ENCODE peak calls at places on chromosomes 12 and 14, in eight cellular contexts. T is nephron progenitor cell; I is Daoy; A is frontal cortex; M is activated B cell treated with CpG ODN at 0.5 μM for 24 hours; K is stimulated activated CD8-positive, alpha-beta memory T cell treated with anti-CD3 and anti-CD28 coated beads, Interleukin-7, amount 100 ng/mL, for 24 hours; J is AG09309; S is HuH-7.5. N is an unnamed sample.

GRCh38 chr12:1500095-1500801 is 94.1 kb downstream of the FBXL14 start:
- DNase-seq in T (no peak), M (no peak), S (no peak), K (no peak), J (no peak), A (no peak), I (peak), N (no peak)

GRCh38 chr14:90775441-90775840 is 40.8 kb downstream of the TTC7B start:
- DNase-seq in A (no peak), M (no peak), S (no peak), K (no peak), J (no peak), I (no peak), T (no peak), N (no peak)

GRCh38 chr14:75249251-75249957 is 29.2 kb upstream of the FOS start:
- DNase-seq in A (no peak), M (peak), I (peak), S (no peak), K (peak), J (no peak), T (no peak), N (no peak)

GRCh38 chr14:51554953-51555352 is 96.8 kb upstream of the FRMD6 start:
- DNase-seq in T (no peak), A (no peak), I (peak), M (no peak), S (no peak), K (no peak), J (no peak), N (no peak)

GRCh38 chr14:64580451-64580850 is 30.7 kb downstream of the PPP1R36 start:
- DNase-seq in K (no peak), T (no peak), I (no peak), S (no peak), J (no peak), A (no peak), M (no peak), N (no peak)

GRCh38 chr14:91417134-91417982 is at the start of gene CCDC88C:
- DNase-seq in I (peak), K (no peak), S (peak), J (no peak), T (peak), M (peak), A (peak), N (peak)

GRCh38 chr12:101186291-101186690 is 23.7 kb downstream of the SLC5A8 start:
- DNase-seq in T (no peak), K (no peak), A (no peak), J (no peak), I (no peak), M (no peak), S (no peak), N (no peak)

GRCh38 chr12:11615481-11615880 is 34.0 kb upstream of the ETV6 start:
- DNase-seq in K (no peak), I (no peak), T (no peak), J (no peak), S (no peak), M (no peak), A (no peak), N (no peak)

GRCh38 chr12:130375296-130375695 is 37.6 kb downstream of the PIWIL1 start:
- DNase-seq in S (no peak), J (no peak), T (no peak), K (no peak), M (no peak), I (no peak), A (no peak), N (no peak)